ENCODE peak calls at places on chromosomes 16 and 17, in eight cellular contexts. H is K562, L is breast epithelium, P is testis, S is A549, Y is body of pancreas, Z is adrenal gland, Q is heart left ventricle. X is an unnamed sample.

GRCh38 chr17:82973456-82974135 is 105.8 kb upstream of the METRNL start:
- DNase-seq in Q (no peak), L (no peak), H (no peak), Z (no peak), P (peak; percentile 12), S (no peak), Y (no peak), X (no peak)

GRCh38 chr17:9343513-9343912 is 232.1 kb downstream of the STX8 start:
- DNase-seq in S (no peak), H (no peak), L (no peak), P (peak; percentile 35), Z (no peak), Y (no peak), Q (no peak), X (no peak)

GRCh38 chr17:29141484-29141835 is 38.7 kb downstream of the MYO18A start:
- DNase-seq in P (no peak), Q (no peak), H (no peak), Z (no peak), Y (no peak), L (no peak), S (no peak), X (no peak)

GRCh38 chr16:70706948-70707465 is 21.2 kb upstream of the MTSS2 start:
- DNase-seq in Q (no peak), Y (no peak), P (no peak), H (no peak), Z (no peak), L (peak; percentile 64), S (peak; percentile 74), X (peak; percentile 74)

GRCh38 chr16:67000384-67001158 is 12.2 kb downstream of the CES4A start:
- DNase-seq in Y (peak; percentile 84), P (peak; percentile 76), L (peak; percentile 50), Z (peak; percentile 57), Q (peak; percentile 61), S (peak; percentile 58), H (peak; percentile 98), X (no peak)

GRCh38 chr17:34578016-34578415 is 1.4 kb upstream of the TMEM132E start:
- DNase-seq in Q (no peak), L (no peak), P (no peak), Y (no peak), H (no peak), S (no peak), Z (no peak), X (no peak)

GRCh38 chr16:31875112-31875803 is 1.7 kb downstream of the ZNF267 start:
- DNase-seq in H (no peak), P (no peak), Y (no peak), S (no peak), Q (no peak), Z (peak; percentile 25), L (no peak), X (peak; percentile 9)

GRCh38 chr17:39737761-39738567 is at the start of gene GRB7:
- DNase-seq in Q (no peak), H (peak; percentile 62), Z (no peak), P (peak; percentile 36), S (peak; percentile 98), Y (peak; percentile 95), L (peak; percentile 91), X (no peak)

GRCh38 chr16:78770353-78771091 is 671.1 kb downstream of the WWOX start:
- DNase-seq in S (peak; percentile 19), Y (peak; percentile 51), H (peak; percentile 97), Z (peak; percentile 75), L (no peak), P (peak; percentile 86), Q (peak; percentile 77), X (peak; percentile 78)

GRCh38 chr17:78736526-78737079 is 45.5 kb downstream of the CYTH1 start:
- DNase-seq in Q (peak; percentile 84), H (peak; percentile 61), Z (no peak), S (peak; percentile 89), L (peak; percentile 90), P (peak; percentile 51), Y (peak; percentile 94), X (no peak)

GRCh38 chr16:3304370-3304769 is 860 bp downstream of the TIGD7 start:
- DNase-seq in Q (no peak), L (no peak), S (no peak), P (no peak), Z (no peak), H (no peak), Y (no peak), X (no peak)

GRCh38 chr17:3888343-3889171 is 4.3 kb downstream of the CAMKK1 start:
- DNase-seq in P (peak; percentile 87), S (no peak), L (peak; percentile 68), Q (peak; percentile 80), H (peak; percentile 83), Z (peak; percentile 53), Y (peak; percentile 61), X (peak; percentile 91)

GRCh38 chr16:85607331-85607765 is 5.8 kb upstream of the GSE1 start:
- DNase-seq in Q (no peak), L (no peak), H (peak; percentile 54), S (no peak), P (no peak), Y (no peak), Z (no peak), X (no peak)

GRCh38 chr17:42819939-42820535 is 4.0 kb downstream of the BECN1 start:
- DNase-seq in H (peak; percentile 65), Q (peak; percentile 50), P (peak; percentile 68), S (peak; percentile 85), Z (peak; percentile 27), Y (peak; percentile 51), L (no peak), X (no peak)

GRCh38 chr16:65426484-65426883 is 304.6 kb upstream of the CDH11 start:
- DNase-seq in H (no peak), S (no peak), P (no peak), L (no peak), Q (no peak), Z (no peak), Y (no peak), X (no peak)

DNA sequence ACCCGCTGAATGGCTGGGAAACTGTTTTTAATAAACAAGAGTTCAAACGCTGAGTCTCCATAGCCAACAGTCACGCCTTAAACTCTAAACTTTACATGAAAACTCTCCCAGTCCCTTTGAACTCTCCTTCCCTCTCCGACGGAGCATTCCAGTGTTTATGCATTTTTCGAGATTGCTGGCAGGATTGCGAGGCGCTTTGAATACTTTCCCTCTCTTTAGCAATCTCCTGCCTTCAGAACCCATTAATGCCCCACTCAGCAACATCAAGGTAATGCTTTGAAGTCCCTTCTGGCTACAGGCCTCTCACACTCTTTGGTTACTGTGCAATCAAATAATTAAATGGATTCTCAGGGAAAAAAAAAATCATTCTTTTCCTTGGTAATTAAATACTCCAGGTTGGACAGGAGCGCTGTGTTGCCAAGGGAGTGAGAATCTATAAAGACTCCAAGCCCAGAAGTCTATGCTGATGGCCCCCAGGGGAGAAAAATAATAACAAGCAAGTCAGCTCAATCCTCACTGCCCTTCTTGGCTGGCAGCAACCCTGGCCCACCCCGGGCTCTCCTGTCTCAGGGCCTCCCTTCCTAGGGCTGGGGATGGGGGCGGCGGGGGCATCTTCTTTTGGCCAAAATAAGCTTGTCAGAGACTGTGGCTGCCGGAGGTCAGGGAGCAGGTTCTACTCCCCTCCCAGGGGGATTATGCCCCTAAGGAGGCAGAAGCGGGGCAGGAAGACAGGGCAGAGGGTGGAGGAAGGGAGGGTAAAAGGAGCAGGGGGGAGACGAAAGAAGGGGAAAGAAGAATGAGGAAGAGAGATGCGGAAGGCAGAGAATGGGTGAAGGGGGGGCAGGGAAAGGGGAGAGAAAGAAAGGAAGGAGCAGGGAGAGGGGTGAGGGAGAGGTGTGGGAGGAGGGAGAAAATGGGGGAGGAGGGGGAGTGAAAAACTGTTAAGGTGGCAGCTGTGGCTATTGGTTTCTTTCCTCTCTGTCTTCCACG is 45.2 kb downstream of the AXIN2 start:
- DNase-seq in Z (no peak), H (no peak), Y (no peak), S (no peak), L (peak; percentile 38), P (no peak), Q (no peak), X (no peak)
- TF ChIP-seq POLR2A in Z (no peak), H (no peak), Y (no peak), S (no peak), L (no peak), P (no peak), Q (no peak), X (no peak)

GRCh38 chr17:36926226-36926625 is 11.0 kb upstream of the LHX1 start:
- DNase-seq in P (no peak), H (no peak), Y (no peak), Z (no peak), Q (no peak), S (no peak), L (no peak), X (no peak)
- TF ChIP-seq POLR2A in P (no peak), H (no peak), Y (no peak), Z (no peak), Q (no peak), S (no peak), L (no peak), X (no peak)

GRCh38 chr17:76391200-76391715 is 6.8 kb downstream of the SPHK1 start:
- DNase-seq in S (no peak), L (no peak), Z (no peak), H (no peak), Q (no peak), Y (no peak), P (no peak), X (no peak)

GRCh38 chr17:76385892-76386786 is 1.7 kb downstream of the SPHK1 start:
- DNase-seq in P (peak; percentile 81), S (peak; percentile 98), L (peak; percentile 60), Y (peak; percentile 78), Q (peak; percentile 84), Z (peak; percentile 77), H (peak; percentile 84), X (peak; percentile 91)

GRCh38 chr17:76388966-76389888 is 4.8 kb downstream of the SPHK1 start:
- DNase-seq in Q (no peak), S (no peak), L (peak; percentile 61), Y (peak; percentile 58), P (no peak), Z (no peak), H (peak; percentile 35), X (no peak)

GRCh38 chr17:76386966-76387765 is 2.8 kb downstream of the SPHK1 start:
- DNase-seq in L (no peak), Z (no peak), S (no peak), Y (no peak), H (no peak), Q (no peak), P (no peak), X (no peak)

GRCh38 chr17:76390003-76390421 is 5.6 kb downstream of the SPHK1 start:
- DNase-seq in H (no peak), Y (no peak), S (no peak), L (no peak), P (peak; percentile 52), Z (no peak), Q (no peak), X (no peak)
- TF ChIP-seq POLR2A in H (peak; percentile 18), Y (no peak), S (no peak), L (no peak), P (no peak), Z (no peak), Q (no peak), X (no peak)

DNA sequence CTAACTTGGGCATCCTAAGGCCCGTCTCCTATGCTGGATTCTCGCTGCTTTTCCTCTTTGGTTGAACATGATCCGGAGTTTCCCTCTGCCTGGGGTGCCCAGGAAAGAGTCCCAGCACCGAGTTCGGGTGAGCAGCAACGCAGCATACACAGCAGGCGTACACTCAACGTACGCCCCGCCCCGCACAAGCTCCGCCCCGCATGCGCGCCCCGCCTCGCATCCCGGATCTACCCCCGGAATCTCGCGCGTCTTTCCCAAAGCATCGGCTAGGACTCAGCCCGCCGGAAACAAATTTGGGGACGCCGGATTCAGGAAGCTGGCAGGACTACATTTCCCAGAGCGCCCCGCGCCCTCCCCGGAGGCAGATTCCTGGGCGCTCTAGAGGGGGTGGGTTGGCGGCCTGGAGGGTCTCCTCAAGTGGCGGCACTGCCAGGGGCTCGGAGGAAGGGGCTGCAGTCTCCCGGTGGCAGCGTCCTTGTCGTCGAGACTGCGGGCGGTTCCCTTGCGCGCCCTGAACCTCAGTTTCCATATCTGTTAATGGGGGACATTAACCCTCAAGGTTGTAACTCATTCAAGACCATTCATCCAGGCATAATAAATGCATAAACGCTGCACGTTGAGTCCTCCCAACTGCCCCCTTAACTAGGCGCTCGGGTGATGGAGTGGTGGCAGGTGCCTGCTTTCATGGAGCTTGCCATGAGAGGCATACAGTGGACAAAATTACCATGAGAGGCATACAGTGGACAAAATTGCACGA is 1.8 kb upstream of the ZNF500 start:
- DNase-seq in L (peak; percentile 98), Y (peak; percentile 97), Q (peak; percentile 98), Z (peak; percentile 97), S (peak; percentile 96), H (peak; percentile 94), P (peak; percentile 98), X (peak; percentile 98)
- TF ChIP-seq POLR2A in L (peak; percentile 90), Y (peak; percentile 81), Q (no peak), Z (peak; percentile 86), S (peak; percentile 88), H (peak; percentile 86), P (peak; percentile 25), X (peak; percentile 80)

X was measured in H54.